ENCODE peak calls at places on chromosomes 11 and 22, in five cellular contexts. One of them, this sample, is unnamed.

GRCh38 chr11:116082256-116082655 is 578.0 kb upstream of the CADM1 start:
- DNase-seq in kidney: no peak
- DNase-seq in OCI-LY7: no peak
- DNase-seq in SK-N-SH: no peak
- DNase-seq in fibroblast of lung: peak; percentile 13
- DNase-seq in this sample: no peak

GRCh38 chr22:49497266-49497665 is 330.4 kb downstream of the BRD1 start:
- DNase-seq in OCI-LY7: no peak
- DNase-seq in kidney: no peak
- DNase-seq in SK-N-SH: no peak
- DNase-seq in fibroblast of lung: no peak
- DNase-seq in this sample: no peak

GRCh38 chr22:49827853-49828598 is at the start of gene BRD1:
- DNase-seq in kidney: peak; percentile 85
- DNase-seq in fibroblast of lung: peak; percentile 69
- DNase-seq in SK-N-SH: peak; percentile 89
- DNase-seq in OCI-LY7: peak; percentile 83
- DNase-seq in this sample: no peak

GRCh38 chr22:20111045-20111688 is 4.7 kb upstream of the RANBP1 start:
- DNase-seq in OCI-LY7: peak; percentile 67
- DNase-seq in SK-N-SH: peak; percentile 87
- DNase-seq in kidney: peak; percentile 42
- DNase-seq in fibroblast of lung: no peak
- DNase-seq in this sample: no peak

GRCh38 chr11:121443688-121444275 is 8.3 kb upstream of the SORL1 start:
- DNase-seq in fibroblast of lung: no peak
- DNase-seq in SK-N-SH: no peak
- DNase-seq in kidney: no peak
- DNase-seq in OCI-LY7: no peak
- DNase-seq in this sample: no peak

GRCh38 chr22:49373801-49374226 is 453.9 kb downstream of the BRD1 start:
- DNase-seq in fibroblast of lung: no peak
- DNase-seq in SK-N-SH: no peak
- DNase-seq in kidney: peak; percentile 49
- DNase-seq in OCI-LY7: no peak
- DNase-seq in this sample: peak; percentile 2

GRCh38 chr22:50571264-50572175 is 6.7 kb downstream of the CPT1B start:
- DNase-seq in OCI-LY7: no peak
- DNase-seq in fibroblast of lung: no peak
- DNase-seq in kidney: no peak
- DNase-seq in SK-N-SH: no peak
- DNase-seq in this sample: no peak

GRCh38 chr22:22882033-22882717 is 5.4 kb upstream of the IGLL5 start:
- DNase-seq in fibroblast of lung: no peak
- DNase-seq in SK-N-SH: no peak
- DNase-seq in kidney: peak; percentile 34
- DNase-seq in OCI-LY7: no peak
- DNase-seq in this sample: no peak

GRCh38 chr11:115333106-115333505 is 171.1 kb downstream of the CADM1 start:
- DNase-seq in kidney: no peak
- DNase-seq in fibroblast of lung: peak; percentile 84
- DNase-seq in OCI-LY7: no peak
- DNase-seq in SK-N-SH: no peak
- DNase-seq in this sample: no peak

GRCh38 chr11:3153291-3153861 is 11.7 kb downstream of the OSBPL5 start:
- DNase-seq in kidney: peak; percentile 87
- DNase-seq in SK-N-SH: no peak
- DNase-seq in fibroblast of lung: peak; percentile 95
- DNase-seq in OCI-LY7: no peak
- DNase-seq in this sample: no peak

GRCh38 chr11:124746621-124747243 is 5.3 kb downstream of the VSIG2 start:
- DNase-seq in kidney: peak; percentile 93
- DNase-seq in SK-N-SH: peak; percentile 74
- DNase-seq in fibroblast of lung: peak; percentile 58
- DNase-seq in OCI-LY7: peak; percentile 90
- DNase-seq in this sample: peak; percentile 88

GRCh38 chr11:125464266-125464662 is 31.8 kb downstream of the FEZ1 start:
- DNase-seq in OCI-LY7: no peak
- DNase-seq in fibroblast of lung: peak; percentile 76
- DNase-seq in kidney: no peak
- DNase-seq in SK-N-SH: no peak
- DNase-seq in this sample: no peak

GRCh38 chr11:26949846-26950245 is 44.1 kb upstream of the FIBIN start:
- DNase-seq in fibroblast of lung: peak; percentile 41
- DNase-seq in kidney: no peak
- DNase-seq in SK-N-SH: no peak
- DNase-seq in OCI-LY7: no peak
- DNase-seq in this sample: no peak

GRCh38 chr22:22943521-22944267 is 56.1 kb downstream of the IGLL5 start:
- DNase-seq in kidney: no peak
- DNase-seq in fibroblast of lung: no peak
- DNase-seq in SK-N-SH: peak; percentile 38
- DNase-seq in OCI-LY7: peak; percentile 71
- DNase-seq in this sample: no peak

GRCh38 chr11:77141034-77141433 is 13.0 kb downstream of the MYO7A start:
- DNase-seq in SK-N-SH: no peak
- DNase-seq in fibroblast of lung: peak; percentile 84
- DNase-seq in kidney: no peak
- DNase-seq in OCI-LY7: no peak
- DNase-seq in this sample: no peak

GRCh38 chr11:4087551-4087950 is 7.0 kb upstream of the RRM1 start:
- DNase-seq in SK-N-SH: no peak
- DNase-seq in fibroblast of lung: peak; percentile 47
- DNase-seq in OCI-LY7: no peak
- DNase-seq in kidney: no peak
- DNase-seq in this sample: no peak

GRCh38 chr11:1442163-1442562 is 44.4 kb downstream of the MOB2 start:
- DNase-seq in OCI-LY7: no peak
- DNase-seq in kidney: no peak
- DNase-seq in fibroblast of lung: no peak
- DNase-seq in SK-N-SH: peak; percentile 71
- DNase-seq in this sample: no peak

GRCh38 chr11:121478895-121479281 is 26.1 kb upstream of the SORL1-AS1 start:
- DNase-seq in kidney: no peak
- DNase-seq in SK-N-SH: no peak
- DNase-seq in fibroblast of lung: no peak
- DNase-seq in OCI-LY7: no peak
- DNase-seq in this sample: no peak

GRCh38 chr22:46002757-46003270 is 25.9 kb upstream of the WNT7B start:
- DNase-seq in kidney: peak; percentile 81
- DNase-seq in OCI-LY7: no peak
- DNase-seq in fibroblast of lung: peak; percentile 73
- DNase-seq in SK-N-SH: no peak
- DNase-seq in this sample: no peak

GRCh38 chr11:129817282-129818051 is 1.8 kb downstream of the TMEM45B start:
- DNase-seq in kidney: no peak
- DNase-seq in OCI-LY7: no peak
- DNase-seq in SK-N-SH: no peak
- DNase-seq in fibroblast of lung: no peak
- DNase-seq in this sample: no peak

GRCh38 chr11:17403977-17404759 is 15.7 kb upstream of the KCNJ11 start:
- DNase-seq in fibroblast of lung: peak; percentile 45
- DNase-seq in SK-N-SH: no peak
- DNase-seq in OCI-LY7: peak; percentile 27
- DNase-seq in kidney: peak; percentile 52
- DNase-seq in this sample: no peak

GRCh38 chr22:43293259-43293658 is 49.9 kb downstream of the SCUBE1 start:
- DNase-seq in OCI-LY7: no peak
- DNase-seq in kidney: no peak
- DNase-seq in SK-N-SH: no peak
- DNase-seq in fibroblast of lung: no peak
- DNase-seq in this sample: peak; percentile 17

GRCh38 chr11:62555464-62556092 is 9.0 kb upstream of the AHNAK start:
- DNase-seq in OCI-LY7: peak; percentile 52
- DNase-seq in kidney: peak; percentile 71
- DNase-seq in SK-N-SH: peak; percentile 43
- DNase-seq in fibroblast of lung: peak; percentile 48
- DNase-seq in this sample: peak; percentile 48

GRCh38 chr11:45858751-45859398 is 11.6 kb downstream of the CRY2 start:
- DNase-seq in kidney: no peak
- DNase-seq in OCI-LY7: no peak
- DNase-seq in fibroblast of lung: no peak
- DNase-seq in SK-N-SH: no peak
- DNase-seq in this sample: no peak

GRCh38 chr11:45860764-45861510 is 13.7 kb downstream of the CRY2 start:
- DNase-seq in kidney: no peak
- DNase-seq in SK-N-SH: no peak
- DNase-seq in OCI-LY7: no peak
- DNase-seq in fibroblast of lung: no peak
- DNase-seq in this sample: no peak

GRCh38 chr11:45860348-45860747 is 13.1 kb downstream of the CRY2 start:
- DNase-seq in SK-N-SH: no peak
- DNase-seq in fibroblast of lung: no peak
- DNase-seq in OCI-LY7: no peak
- DNase-seq in kidney: no peak
- DNase-seq in this sample: no peak

GRCh38 chr11:45857834-45858492 is 10.7 kb downstream of the CRY2 start:
- DNase-seq in fibroblast of lung: peak; percentile 95
- DNase-seq in OCI-LY7: no peak
- DNase-seq in kidney: peak; percentile 84
- DNase-seq in SK-N-SH: peak; percentile 60
- DNase-seq in this sample: no peak

DNA sequence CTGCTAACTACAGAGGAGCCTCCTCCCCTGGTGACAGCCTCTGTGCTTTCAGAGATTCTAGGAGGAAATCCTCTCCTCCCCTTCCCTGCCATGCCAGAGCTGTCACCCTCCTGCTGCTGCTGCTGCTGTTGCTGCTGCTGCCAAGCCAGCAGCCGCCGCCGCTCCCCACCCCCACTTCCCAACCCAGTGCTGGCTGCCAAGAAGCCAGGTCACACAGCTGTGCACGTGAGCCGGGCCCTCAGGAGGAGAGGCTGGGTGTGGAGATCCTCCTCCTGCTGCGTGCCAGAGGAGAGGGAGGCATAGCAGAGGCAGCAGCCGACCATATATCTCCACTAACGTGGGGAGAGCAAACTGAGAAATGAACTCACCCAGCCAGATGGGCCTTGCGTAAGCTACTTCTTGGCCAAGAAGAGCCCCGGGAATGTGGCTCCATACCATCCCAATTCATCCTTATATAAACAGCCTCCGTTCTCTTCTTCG is 12.4 kb downstream of the CRY2 start:
- DNase-seq in OCI-LY7: no peak
- DNase-seq in kidney: peak; percentile 97
- DNase-seq in SK-N-SH: peak; percentile 87
- DNase-seq in fibroblast of lung: peak; percentile 95
- DNase-seq in this sample: peak; percentile 93
- H3K27ac ChIP-seq in OCI-LY7: no peak overlapping the region
- H3K27ac ChIP-seq in kidney: peak overlapping the region; percentile 82
- H3K27ac ChIP-seq in SK-N-SH: peak overlapping the region; percentile 87
- H3K27ac ChIP-seq in fibroblast of lung: peak overlapping the region; percentile 93
- H3K27ac ChIP-seq in this sample: peak overlapping the region; percentile 65

DNA sequence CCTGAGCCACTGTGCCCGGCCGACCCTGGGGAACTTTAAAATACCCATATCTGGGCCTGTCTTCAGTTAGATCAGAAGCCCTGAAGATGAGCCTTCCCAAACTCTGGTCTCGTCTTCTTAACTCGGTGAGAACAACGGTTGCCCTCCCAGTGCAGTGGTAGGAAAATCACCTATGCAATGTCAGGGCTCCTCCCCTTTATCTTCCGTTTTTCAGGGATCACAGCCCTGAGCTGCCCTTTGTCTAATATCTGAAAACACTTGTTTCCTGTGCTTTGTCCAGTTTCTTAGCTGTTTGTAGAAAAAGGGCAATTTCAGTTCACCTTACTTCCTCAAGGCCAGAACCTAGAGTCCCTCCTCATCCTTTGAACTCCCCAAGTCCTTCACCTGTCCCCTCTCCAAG is 9.4 kb downstream of the DRAP1 start:
- DNase-seq in SK-N-SH: no peak
- DNase-seq in fibroblast of lung: no peak
- DNase-seq in kidney: no peak
- DNase-seq in OCI-LY7: peak; percentile 16
- DNase-seq in this sample: no peak
- H3K4me3 ChIP-seq in SK-N-SH: no peak overlapping the region
- H3K4me3 ChIP-seq in fibroblast of lung: no peak overlapping the region
- H3K4me3 ChIP-seq in kidney: no peak overlapping the region
- H3K4me3 ChIP-seq in OCI-LY7: no peak overlapping the region
- H3K4me3 ChIP-seq in this sample: no peak overlapping the region

DNA sequence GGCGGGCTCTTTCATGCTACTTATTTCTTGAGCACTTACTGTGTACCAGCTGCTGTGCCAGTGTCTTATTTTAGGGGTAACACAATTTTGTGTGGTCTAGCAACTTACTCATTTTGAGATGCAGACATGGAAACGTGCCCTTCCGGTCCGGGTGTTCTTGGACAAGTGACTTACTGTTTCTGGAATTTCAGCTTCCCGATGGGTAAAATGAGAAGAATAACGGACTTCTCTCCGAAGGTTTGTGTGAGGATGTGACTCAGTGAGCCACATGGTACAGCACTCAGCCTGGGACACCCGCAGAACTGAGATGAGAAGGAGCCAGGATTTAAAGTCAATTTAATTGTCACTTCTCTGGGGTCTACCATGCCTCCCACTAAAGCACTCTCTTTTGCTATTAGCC is 114.5 kb upstream of the SYT13 start:
- DNase-seq in kidney: no peak
- DNase-seq in fibroblast of lung: peak; percentile 86
- DNase-seq in SK-N-SH: no peak
- DNase-seq in OCI-LY7: no peak
- DNase-seq in this sample: no peak
- H3K27ac ChIP-seq in kidney: no peak overlapping the region
- H3K27ac ChIP-seq in fibroblast of lung: no peak overlapping the region
- H3K27ac ChIP-seq in SK-N-SH: no peak overlapping the region
- H3K27ac ChIP-seq in OCI-LY7: no peak overlapping the region
- H3K27ac ChIP-seq in this sample: no peak overlapping the region

GRCh38 chr11:128597209-128597608 is 9.9 kb upstream of the ETS1 start:
- DNase-seq in kidney: no peak
- DNase-seq in SK-N-SH: no peak
- DNase-seq in OCI-LY7: no peak
- DNase-seq in fibroblast of lung: no peak
- DNase-seq in this sample: no peak

GRCh38 chr11:128595221-128595620 is 7.9 kb upstream of the ETS1 start:
- DNase-seq in OCI-LY7: no peak
- DNase-seq in SK-N-SH: no peak
- DNase-seq in kidney: no peak
- DNase-seq in fibroblast of lung: peak; percentile 89
- DNase-seq in this sample: no peak

GRCh38 chr11:128595775-128596174 is 8.4 kb upstream of the ETS1 start:
- DNase-seq in fibroblast of lung: no peak
- DNase-seq in SK-N-SH: no peak
- DNase-seq in OCI-LY7: no peak
- DNase-seq in kidney: no peak
- DNase-seq in this sample: no peak

GRCh38 chr11:128598096-128598495 is 10.7 kb upstream of the ETS1 start:
- DNase-seq in kidney: no peak
- DNase-seq in OCI-LY7: no peak
- DNase-seq in SK-N-SH: no peak
- DNase-seq in fibroblast of lung: no peak
- DNase-seq in this sample: no peak

DNA sequence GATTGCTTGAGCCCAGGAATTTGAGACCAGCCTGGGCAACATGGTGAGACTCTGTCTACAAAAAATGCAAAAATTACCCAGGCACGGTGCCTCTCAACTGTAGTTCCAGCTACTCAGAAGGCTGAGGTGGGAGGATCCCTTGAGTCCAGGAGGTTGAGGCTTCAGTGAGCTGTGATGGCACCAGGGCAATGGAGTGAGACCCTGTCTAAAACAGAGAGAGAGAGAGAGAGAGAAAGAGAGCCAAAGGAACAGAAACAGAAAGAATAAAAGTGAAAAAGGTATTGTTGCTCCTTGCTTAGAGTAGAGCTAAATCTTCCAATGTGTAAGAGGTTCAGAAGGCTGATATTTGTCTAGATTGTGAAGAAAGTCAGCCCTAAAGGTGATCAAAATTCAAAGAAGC is 8.9 kb upstream of the ETS1 start:
- DNase-seq in SK-N-SH: no peak
- DNase-seq in kidney: no peak
- DNase-seq in fibroblast of lung: no peak
- DNase-seq in OCI-LY7: no peak
- DNase-seq in this sample: no peak
- H3K4me3 ChIP-seq in SK-N-SH: no peak overlapping the region
- H3K4me3 ChIP-seq in kidney: no peak overlapping the region
- H3K4me3 ChIP-seq in fibroblast of lung: no peak overlapping the region
- H3K4me3 ChIP-seq in OCI-LY7: no peak overlapping the region
- H3K4me3 ChIP-seq in this sample: no peak overlapping the region

This sample was measured in prostate gland.